ENCODE peak calls at places on chromosomes 4 and X, in five cellular contexts. A is H9, P is RWPE2, F is heart left ventricle, B is MM.1S. S is an unnamed sample. For H3K27me3, the result is how much of the 10 kb centered on the place peaks cover.

GRCh38 chrX:17496407-17496806 is 121.4 kb downstream of the NHS start:
- DNase-seq in P (no peak), F (no peak), A (no peak), B (no peak), S (no peak)

GRCh38 chrX:14899607-14900006 is 26.4 kb downstream of the MOSPD2 start:
- DNase-seq in A (no peak), F (no peak), P (no peak), B (peak), S (no peak)

GRCh38 chr4:122988696-122989095 is 66.3 kb upstream of the NUDT6 start:
- DNase-seq in A (no peak), F (no peak), B (no peak), P (no peak), S (no peak)

GRCh38 chrX:132940727-132941162 is 17.7 kb downstream of the HS6ST2 start:
- DNase-seq in P (no peak), B (peak), F (no peak), A (no peak), S (no peak)

GRCh38 chr4:110631582-110632505 is 9.0 kb upstream of the PITX2 start:
- DNase-seq in B (peak), F (peak), P (peak), A (peak), S (peak)

GRCh38 chrX:101078716-101079115 is at the start of gene TMEM35A:
- DNase-seq in P (no peak), B (no peak), A (peak), F (no peak), S (no peak)

GRCh38 chr4:81635747-81636146 is 164.0 kb upstream of the RASGEF1B start:
- DNase-seq in B (peak), A (no peak), F (no peak), P (no peak), S (no peak)

GRCh38 chr4:157572291-157572690 is 351.8 kb downstream of the GRIA2 start:
- DNase-seq in A (no peak), B (no peak), P (no peak), F (no peak), S (no peak)

GRCh38 chrX:65644621-65645287 is 22.7 kb upstream of the MSN start:
- DNase-seq in F (peak), B (no peak), A (peak), P (peak), S (peak)

GRCh38 chr4:56757270-56757746 is 64.2 kb downstream of the SPINK2 start:
- DNase-seq in F (no peak), B (peak), A (no peak), P (no peak), S (no peak)

GRCh38 chr4:56762484-56763250 is 58.8 kb downstream of the SPINK2 start:
- DNase-seq in P (no peak), A (no peak), F (no peak), B (peak), S (no peak)

GRCh38 chr4:56764206-56764605 is 57.3 kb downstream of the SPINK2 start:
- DNase-seq in P (no peak), B (no peak), A (no peak), F (no peak), S (no peak)

GRCh38 chr4:56757821-56758400 is 63.6 kb downstream of the SPINK2 start:
- DNase-seq in A (peak), B (peak), P (peak), F (peak), S (no peak)

GRCh38 chr4:56760194-56760593 is 61.3 kb downstream of the SPINK2 start:
- DNase-seq in F (no peak), B (no peak), A (no peak), P (no peak), S (no peak)
- TF ChIP-seq CTCF in F (no peak), B (no peak), A (no peak), P (no peak), S (no peak)

DNA sequence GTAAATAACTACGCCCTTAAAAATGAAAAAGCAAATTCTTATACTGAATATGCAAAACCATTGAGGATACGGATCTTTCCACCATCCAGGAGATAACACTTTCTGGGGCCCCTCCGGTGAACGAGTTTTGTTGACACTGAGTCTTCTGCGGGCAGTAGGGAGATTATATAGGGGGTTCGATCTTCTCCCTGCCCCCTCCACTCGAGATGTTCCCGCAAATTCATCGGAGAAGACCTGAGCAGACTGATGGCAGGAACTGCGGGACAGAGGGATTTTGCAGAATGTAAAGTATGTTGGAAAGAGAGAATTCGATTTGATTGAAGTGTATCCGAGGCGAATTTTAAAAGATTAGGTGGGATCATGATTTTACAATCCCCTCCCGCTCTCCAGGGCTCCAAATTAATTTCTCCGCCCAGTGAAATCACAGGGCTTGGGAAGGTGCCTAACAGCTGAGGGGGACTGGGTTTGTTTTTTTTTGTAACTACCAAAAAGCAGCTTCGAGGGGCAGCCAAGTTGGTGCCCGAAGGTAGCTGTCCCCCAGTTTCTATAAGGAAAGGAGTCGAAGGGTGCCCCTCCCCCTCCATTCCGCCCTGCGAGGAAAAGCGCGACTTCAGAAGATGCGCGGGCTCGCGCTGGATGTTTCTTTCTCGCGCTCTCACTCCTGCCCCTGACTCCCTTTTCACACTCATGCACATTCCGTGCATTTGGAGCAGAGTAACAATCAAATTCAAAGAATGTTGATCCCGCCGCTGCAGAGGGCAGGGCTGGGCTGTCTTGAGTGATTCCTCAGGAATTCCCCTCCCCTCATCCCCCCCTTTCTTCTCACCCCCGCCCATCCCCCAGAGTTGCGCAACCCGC is 1.2 kb downstream of the TMEM255A start:
- DNase-seq in B (peak), F (no peak), P (no peak), A (peak), S (no peak)
- H3K27me3 ChIP-seq in B (under half), F (under half), P (under half), A (under half), S (under half)

DNA sequence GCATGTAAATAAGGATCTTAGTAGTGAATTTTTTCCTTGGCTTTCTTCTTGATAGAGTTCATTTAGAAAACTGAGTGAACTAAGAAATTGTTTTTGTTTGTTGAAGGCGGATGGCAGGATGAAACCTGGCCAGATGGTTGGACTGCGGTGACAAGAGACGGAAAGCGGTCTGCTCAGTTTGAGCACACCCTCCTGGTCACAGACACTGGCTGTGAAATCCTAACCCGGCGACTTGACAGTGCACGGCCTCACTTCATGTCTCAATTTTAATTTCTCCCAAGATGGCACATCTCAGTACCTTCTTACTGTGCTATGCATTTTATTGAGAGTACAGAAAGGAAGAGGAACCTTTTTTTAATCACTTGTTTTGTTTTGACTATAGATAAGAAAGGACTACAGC is 27.5 kb downstream of the ADH5 start:
- DNase-seq in A (no peak), F (no peak), P (no peak), B (no peak), S (no peak)
- TF ChIP-seq CTCF in A (no peak), F (no peak), P (no peak), B (no peak), S (no peak)

DNA sequence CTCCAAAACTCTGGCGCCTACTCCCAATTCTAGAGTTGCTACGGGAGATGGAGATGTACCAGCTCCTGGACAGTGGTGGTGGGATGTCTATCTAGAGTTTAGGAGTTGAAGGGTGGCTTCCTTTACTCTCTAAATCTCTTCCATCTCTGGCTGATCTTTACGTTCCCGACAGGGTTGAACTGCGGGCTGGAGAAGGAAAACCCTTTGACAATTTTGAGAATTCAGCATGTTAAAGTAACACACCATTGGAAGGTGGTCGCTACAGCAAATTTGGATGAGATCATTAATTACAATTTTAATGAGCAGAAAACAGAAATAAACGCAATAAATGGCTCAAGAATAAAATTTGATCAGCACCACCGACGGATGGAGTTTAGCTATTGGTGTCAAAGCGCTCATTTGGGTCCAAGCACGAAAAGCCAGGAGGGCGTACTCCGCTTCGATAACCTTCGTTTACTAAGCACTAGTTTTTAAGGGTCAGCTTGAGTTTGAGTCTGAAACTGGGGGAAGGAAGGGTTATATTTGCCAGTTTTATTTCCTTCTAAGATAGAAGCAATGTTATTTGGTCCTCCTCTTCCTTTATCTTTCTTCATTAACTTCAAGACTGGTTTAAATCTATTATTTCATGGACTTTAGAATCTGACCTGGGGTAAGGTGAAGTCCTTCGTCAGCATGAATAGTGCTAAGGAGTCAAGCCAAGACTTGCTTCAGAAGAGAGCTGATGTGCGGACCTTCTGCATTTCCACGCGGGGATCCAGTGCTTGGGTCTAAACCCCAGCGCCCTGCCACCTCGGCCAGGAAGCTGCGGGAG is 1.5 kb upstream of the NKX6-1 start:
- DNase-seq in F (no peak), A (no peak), B (no peak), P (no peak), S (no peak)
- H3K27me3 ChIP-seq in F (half or more), A (half or more), B (under half), P (half or more), S (half or more)

GRCh38 chr4:142913461-142914030 is 67.4 kb upstream of the INPP4B start:
- DNase-seq in A (no peak), P (no peak), F (no peak), B (no peak), S (no peak)

GRCh38 chr4:142923619-142924018 is 77.5 kb upstream of the INPP4B start:
- DNase-seq in F (no peak), P (no peak), B (no peak), A (no peak), S (no peak)

GRCh38 chr4:142922720-142923119 is 76.6 kb upstream of the INPP4B start:
- DNase-seq in B (no peak), A (no peak), F (no peak), P (no peak), S (no peak)

GRCh38 chr4:142913034-142913433 is 66.9 kb upstream of the INPP4B start:
- DNase-seq in B (no peak), F (no peak), P (no peak), A (no peak), S (no peak)

GRCh38 chr4:142917678-142918077 is 71.6 kb upstream of the INPP4B start:
- DNase-seq in F (no peak), B (no peak), P (no peak), A (no peak), S (no peak)
- TF ChIP-seq CTCF in F (no peak), B (no peak), P (no peak), A (no peak), S (no peak)

GRCh38 chr4:178941975-178942374 is 1499.7 kb upstream of the AGA start:
- DNase-seq in A (no peak), B (no peak), P (no peak), F (no peak), S (no peak)

DNA sequence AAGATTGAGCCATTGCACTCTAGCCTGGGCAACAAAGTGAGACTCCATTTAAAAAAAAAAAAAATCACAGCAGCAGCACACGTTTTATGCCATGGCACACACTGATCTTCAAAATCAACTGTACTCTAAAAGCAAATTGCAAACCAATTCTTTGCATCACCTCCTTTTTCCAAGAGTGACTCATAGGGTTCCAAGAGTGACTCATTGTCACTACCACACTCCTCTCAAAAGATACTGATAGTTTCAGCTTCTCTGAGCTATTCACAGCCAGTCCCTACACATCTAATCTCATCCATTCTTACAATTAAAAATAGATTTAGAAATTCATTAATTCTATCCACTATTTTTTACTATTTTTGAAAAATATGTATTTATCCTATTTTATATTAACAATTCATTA is 1494.9 kb upstream of the AGA start:
- DNase-seq in A (no peak), P (no peak), F (no peak), B (no peak), S (no peak)
- H3K27me3 ChIP-seq in A (under half), P (under half), F (under half), B (under half), S (under half)

DNA sequence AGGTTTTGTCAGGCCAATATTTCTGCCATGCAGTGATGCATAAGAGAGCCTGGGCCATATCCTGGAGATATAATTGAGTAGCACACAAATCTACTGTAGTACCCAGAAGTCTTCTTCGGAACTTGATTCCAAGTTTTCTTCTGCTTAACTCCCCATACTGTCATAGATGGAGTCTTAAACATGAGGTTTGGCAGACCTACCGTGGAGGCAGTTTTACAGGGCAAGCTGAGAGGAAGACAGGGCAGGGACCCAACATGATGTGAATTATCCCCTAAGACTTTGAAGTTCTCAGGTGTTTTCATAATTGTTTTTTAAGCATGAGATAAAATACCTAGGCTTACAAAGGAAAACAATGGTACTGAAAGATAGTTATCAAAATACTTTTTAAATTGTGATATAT is 18.2 kb downstream of the NHSL2 start:
- DNase-seq in P (no peak), B (no peak), A (no peak), F (no peak), S (no peak)
- TF ChIP-seq CTCF in P (no peak), B (no peak), A (no peak), F (no peak), S (no peak)

GRCh38 chrX:137425273-137425902 is 140.5 kb upstream of the ZIC3 start:
- DNase-seq in A (no peak), B (no peak), F (no peak), P (no peak), S (no peak)
- H3K27me3 ChIP-seq in A (under half), B (under half), F (half or more), P (under half), S (under half)

GRCh38 chr4:3765271-3766206 is 646 bp upstream of the ADRA2C start:
- DNase-seq in P (no peak), B (no peak), A (peak), F (peak), S (peak)
- TF ChIP-seq CTCF in P (peak), B (no peak), A (peak), F (no peak), S (peak)